ENCODE peak calls at places on chromosomes 7 and 10, in five cellular contexts. L is T-helper 2 cell, A is pancreas, Y is fibroblast of pulmonary artery, Z is esophagus squamous epithelium. G is an unnamed sample.

GRCh38 chr10:13784067-13784466 is 197.3 kb downstream of the PRPF18 start:
- DNase-seq in L (no peak), A (no peak), Y (no peak), Z (no peak), G (no peak)

GRCh38 chr10:65040796-65041195 is 1519.6 kb downstream of the REEP3 start:
- DNase-seq in L (no peak), A (no peak), Y (no peak), Z (no peak), G (no peak)

GRCh38 chr10:76885815-76886214 is 751.8 kb downstream of the KCNMA1 start:
- DNase-seq in L (no peak), A (no peak), Y (no peak), Z (no peak), G (no peak)

GRCh38 chr10:21399392-21400015 is 126.0 kb downstream of the SKIDA1 start:
- DNase-seq in L (no peak), A (no peak), Y (peak; percentile 95), Z (no peak), G (no peak)

GRCh38 chr7:37052673-37053072 is 328.4 kb upstream of the AOAH start:
- DNase-seq in L (no peak), A (peak; percentile 32), Y (peak; percentile 39), Z (no peak), G (no peak)

GRCh38 chr10:129161184-129161583 is 305.9 kb upstream of the MGMT start:
- DNase-seq in L (no peak), A (no peak), Y (peak; percentile 6), Z (no peak), G (no peak)

GRCh38 chr10:58846856-58847255 is 329.6 kb upstream of the PHYHIPL start:
- DNase-seq in L (no peak), A (no peak), Y (no peak), Z (no peak), G (peak; percentile 64)

GRCh38 chr7:92955081-92955480 is 118.7 kb upstream of the CDK6 start:
- DNase-seq in L (no peak), A (no peak), Y (no peak), Z (no peak), G (no peak)

GRCh38 chr10:59557052-59557451 is 152.6 kb downstream of the SLC16A9 start:
- DNase-seq in L (no peak), A (peak; percentile 37), Y (peak; percentile 21), Z (no peak), G (peak; percentile 30)

GRCh38 chr7:37310322-37311080 is 138.2 kb downstream of the ELMO1 start:
- DNase-seq in L (peak; percentile 11), A (no peak), Y (no peak), Z (no peak), G (no peak)

GRCh38 chr7:93442478-93443224 is 131.9 kb downstream of the CALCR start:
- DNase-seq in L (no peak), A (no peak), Y (peak; percentile 52), Z (no peak), G (peak; percentile 15)

GRCh38 chr7:50653116-50653854 is 88.1 kb upstream of the DDC start:
- DNase-seq in L (no peak), A (no peak), Y (peak; percentile 82), Z (no peak), G (no peak)

GRCh38 chr10:15567952-15568351 is 151.8 kb downstream of the ITGA8 start:
- DNase-seq in L (no peak), A (no peak), Y (no peak), Z (no peak), G (no peak)

GRCh38 chr7:130689683-130690082 is 3.3 kb upstream of the TSGA13 start:
- DNase-seq in L (no peak), A (no peak), Y (no peak), Z (no peak), G (no peak)

GRCh38 chr10:16751244-16751643 is 66.0 kb downstream of the RSU1 start:
- DNase-seq in L (no peak), A (no peak), Y (no peak), Z (no peak), G (no peak)

G was measured in cerebellar cortex.